ENCODE peak calls at places on chromosomes 7 and 10, in seven cellular contexts. A is NCI-H1930; U is amniotic epithelial cell; I is fibroblast of the conjunctiva; O is colonic mucosa; F is RCC 7860; Q is activated CD4-positive, alpha-beta memory T cell treated with anti-CD3 and anti-CD28 coated beads for 36 hours. S is an unnamed sample.

GRCh38 chr7:12719141-12719919 is 31.9 kb downstream of the ARL4A start:
- DNase-seq in U (peak), O (no peak), I (peak), A (no peak), Q (no peak), F (peak), S (no peak)

GRCh38 chr7:132430041-132430440 is 146.2 kb downstream of the PLXNA4 start:
- DNase-seq in I (no peak), O (no peak), Q (no peak), U (no peak), A (no peak), F (no peak), S (no peak)

GRCh38 chr10:101607124-101607523 is 19.0 kb downstream of the DPCD start:
- DNase-seq in O (no peak), I (no peak), F (no peak), Q (no peak), A (no peak), U (no peak), S (no peak)

GRCh38 chr7:54769203-54769602 is 10.2 kb upstream of the SEC61G start:
- DNase-seq in A (no peak), O (no peak), I (no peak), Q (no peak), F (no peak), U (no peak), S (no peak)

GRCh38 chr7:95126053-95126709 is 198.2 kb downstream of the PON1 start:
- DNase-seq in U (no peak), A (peak), Q (no peak), O (no peak), F (no peak), I (no peak), S (no peak)

GRCh38 chr10:5317547-5318107 is 47.1 kb upstream of the UCN3 start:
- DNase-seq in U (peak), I (no peak), Q (peak), O (no peak), A (no peak), F (peak), S (no peak)

GRCh38 chr10:76433161-76434005 is 1002.0 kb downstream of the LRMDA start:
- DNase-seq in F (no peak), O (no peak), A (peak), U (no peak), Q (no peak), I (no peak), S (peak)

GRCh38 chr10:70145166-70145665 is 1.3 kb downstream of the TYSND1 start:
- DNase-seq in I (no peak), O (no peak), Q (no peak), U (no peak), A (no peak), F (no peak), S (no peak)

GRCh38 chr10:73576178-73576889 is 14.8 kb downstream of the USP54 start:
- DNase-seq in Q (no peak), U (peak), F (no peak), A (no peak), I (peak), O (no peak), S (no peak)

GRCh38 chr7:27575647-27576046 is 87.0 kb downstream of the HIBADH start:
- DNase-seq in O (no peak), F (no peak), I (no peak), U (peak), A (no peak), Q (no peak), S (no peak)

GRCh38 chr10:110864662-110865140 is 7.0 kb upstream of the PDCD4 start:
- DNase-seq in O (no peak), Q (peak), F (no peak), U (no peak), A (no peak), I (no peak), S (no peak)

GRCh38 chr7:99997545-99998137 is 17.8 kb upstream of the ZKSCAN1 start:
- DNase-seq in A (peak), Q (peak), I (no peak), F (no peak), U (peak), O (peak), S (no peak)

GRCh38 chr7:27600247-27600646 is 62.4 kb downstream of the HIBADH start:
- DNase-seq in O (no peak), F (no peak), I (no peak), U (peak), A (no peak), Q (no peak), S (no peak)

GRCh38 chr10:23702977-23703414 is 264.1 kb downstream of the OTUD1 start:
- DNase-seq in A (peak), Q (peak), U (peak), O (peak), I (peak), F (peak), S (peak)

GRCh38 chr10:79067241-79068202 is 1.2 kb upstream of the ZMIZ1 start:
- DNase-seq in A (peak), O (peak), Q (peak), U (peak), F (peak), I (peak), S (no peak)

GRCh38 chr7:45028138-45028919 is 28.3 kb downstream of the CCM2 start:
- DNase-seq in F (no peak), I (no peak), O (no peak), Q (peak), U (no peak), A (no peak), S (no peak)

GRCh38 chr10:122780391-122780790 is 65.3 kb downstream of the CUZD1 start:
- DNase-seq in Q (no peak), F (peak), U (no peak), A (no peak), I (no peak), O (no peak), S (no peak)

GRCh38 chr7:111690364-111691111 is 128.2 kb upstream of the IMMP2L start:
- DNase-seq in I (no peak), O (no peak), A (no peak), U (no peak), F (no peak), Q (no peak), S (no peak)

GRCh38 chr10:132402781-132403241 is 5.8 kb downstream of the PWWP2B start:
- DNase-seq in A (no peak), U (no peak), I (no peak), F (no peak), Q (no peak), O (no peak), S (no peak)

GRCh38 chr7:16084370-16084769 is 337.0 kb downstream of the CRPPA start:
- DNase-seq in F (no peak), A (no peak), Q (no peak), O (no peak), I (no peak), U (no peak), S (peak)

GRCh38 chr10:60387531-60387930 is 2.1 kb downstream of the ANK3 start:
- DNase-seq in Q (no peak), I (no peak), F (no peak), A (no peak), U (no peak), O (no peak), S (peak)

GRCh38 chr7:90931996-90932912 is 332.0 kb upstream of the FZD1 start:
- DNase-seq in I (no peak), Q (no peak), O (no peak), F (no peak), U (no peak), A (no peak), S (no peak)

GRCh38 chr7:135980665-135981180 is 3.6 kb upstream of the MTPN start:
- DNase-seq in F (peak), Q (peak), A (no peak), O (peak), U (no peak), I (peak), S (no peak)

GRCh38 chr7:4214501-4215155 is 467.5 kb upstream of the FOXK1 start:
- DNase-seq in Q (no peak), A (no peak), I (no peak), O (no peak), F (no peak), U (no peak), S (no peak)

GRCh38 chr7:66556177-66556548 is 72.5 kb upstream of the KCTD7 start:
- DNase-seq in A (no peak), Q (no peak), F (no peak), U (no peak), O (no peak), I (no peak), S (no peak)

GRCh38 chr10:44921506-44921905 is 10.4 kb downstream of the TMEM72 start:
- DNase-seq in I (no peak), O (no peak), F (no peak), A (no peak), Q (no peak), U (no peak), S (no peak)

GRCh38 chr7:80136276-80137045 is 1.8 kb downstream of the GNAI1 start:
- DNase-seq in A (no peak), I (no peak), F (no peak), O (no peak), Q (no peak), U (peak), S (no peak)

GRCh38 chr10:84135836-84136235 is 3.5 kb upstream of the GHITM start:
- DNase-seq in O (peak), A (no peak), Q (no peak), F (peak), U (no peak), I (no peak), S (no peak)

GRCh38 chr7:460374-461117 is 59.1 kb downstream of the PDGFA start:
- DNase-seq in F (no peak), Q (no peak), O (no peak), I (no peak), A (no peak), U (peak), S (no peak)

GRCh38 chr10:20289055-20289454 is 472.8 kb downstream of the PLXDC2 start:
- DNase-seq in O (no peak), Q (no peak), A (no peak), F (no peak), I (no peak), U (no peak), S (no peak)

GRCh38 chr10:36666451-36666850 is 458.9 kb upstream of the ANKRD30A start:
- DNase-seq in I (no peak), F (no peak), Q (no peak), U (no peak), A (no peak), O (no peak), S (no peak)

GRCh38 chr7:102914585-102914984 is 1.8 kb downstream of the LRRC17 start:
- DNase-seq in A (no peak), O (peak), I (peak), U (no peak), Q (no peak), F (no peak), S (no peak)

GRCh38 chr10:18738835-18739234 is 79.6 kb downstream of the ARL5B start:
- DNase-seq in I (no peak), F (no peak), U (peak), A (no peak), Q (no peak), O (no peak), S (no peak)

GRCh38 chr7:156993021-156993924 is 17.2 kb downstream of the MNX1 start:
- DNase-seq in F (no peak), A (no peak), Q (no peak), U (no peak), I (no peak), O (peak), S (peak)

GRCh38 chr7:133805426-133805825 is 321.7 kb upstream of the LRGUK start:
- DNase-seq in A (no peak), U (no peak), O (no peak), Q (no peak), I (no peak), F (no peak), S (no peak)

GRCh38 chr7:149495785-149496641 is 1.6 kb downstream of the ZNF746 start:
- DNase-seq in I (peak), F (peak), A (no peak), U (peak), Q (no peak), O (peak), S (no peak)

GRCh38 chr7:114786455-114786854 is 135.4 kb upstream of the MDFIC start:
- DNase-seq in F (no peak), O (no peak), Q (peak), A (no peak), I (no peak), U (no peak), S (no peak)

GRCh38 chr7:28356619-28357018 is 55.7 kb upstream of the CREB5 start:
- DNase-seq in I (no peak), Q (no peak), F (no peak), O (no peak), A (no peak), U (no peak), S (no peak)

GRCh38 chr10:27637601-27638000 is 108.0 kb downstream of the MKX start:
- DNase-seq in Q (no peak), I (no peak), O (no peak), U (no peak), A (no peak), F (no peak), S (no peak)